ENCODE peak calls at places on chromosomes 6 and 20, in eight cellular contexts. One of them, this sample, is unnamed.

GRCh38 chr6:42136508-42137191 is 5.8 kb downstream of the C6orf132 start:
- DNase-seq in tibial artery: no peak
- DNase-seq in stimulated activated CD8-positive, alpha-beta memory T cell treated with anti-CD3 and anti-CD28 coated beads, Interleukin-7, amount 100 ng/mL, for 1 hour: no peak
- DNase-seq in effector memory CD4-positive, alpha-beta T cell: no peak
- DNase-seq in HT-29: peak; percentile 44
- DNase-seq in NCI-H1417: peak; percentile 16
- DNase-seq in colonic mucosa: peak; percentile 35
- DNase-seq in posterior vena cava: no peak
- DNase-seq in this sample: no peak

GRCh38 chr6:9745476-9745875 is 669.4 kb downstream of the TFAP2A start:
- DNase-seq in colonic mucosa: no peak
- DNase-seq in posterior vena cava: no peak
- DNase-seq in effector memory CD4-positive, alpha-beta T cell: no peak
- DNase-seq in HT-29: no peak
- DNase-seq in stimulated activated CD8-positive, alpha-beta memory T cell treated with anti-CD3 and anti-CD28 coated beads, Interleukin-7, amount 100 ng/mL, for 1 hour: no peak
- DNase-seq in tibial artery: no peak
- DNase-seq in NCI-H1417: no peak
- DNase-seq in this sample: no peak

GRCh38 chr20:49989234-49990065 is 6.7 kb downstream of the SNAI1 start:
- DNase-seq in colonic mucosa: no peak
- DNase-seq in effector memory CD4-positive, alpha-beta T cell: no peak
- DNase-seq in HT-29: no peak
- DNase-seq in tibial artery: peak; percentile 75
- DNase-seq in stimulated activated CD8-positive, alpha-beta memory T cell treated with anti-CD3 and anti-CD28 coated beads, Interleukin-7, amount 100 ng/mL, for 1 hour: no peak
- DNase-seq in posterior vena cava: peak; percentile 92
- DNase-seq in NCI-H1417: no peak
- DNase-seq in this sample: peak; percentile 46

GRCh38 chr6:73169633-73170032 is 55.7 kb downstream of the KHDC1L start:
- DNase-seq in tibial artery: no peak
- DNase-seq in colonic mucosa: no peak
- DNase-seq in stimulated activated CD8-positive, alpha-beta memory T cell treated with anti-CD3 and anti-CD28 coated beads, Interleukin-7, amount 100 ng/mL, for 1 hour: no peak
- DNase-seq in effector memory CD4-positive, alpha-beta T cell: no peak
- DNase-seq in HT-29: no peak
- DNase-seq in posterior vena cava: no peak
- DNase-seq in NCI-H1417: no peak
- DNase-seq in this sample: no peak

GRCh38 chr6:100300221-100300736 is 164.4 kb downstream of the SIM1 start:
- DNase-seq in stimulated activated CD8-positive, alpha-beta memory T cell treated with anti-CD3 and anti-CD28 coated beads, Interleukin-7, amount 100 ng/mL, for 1 hour: no peak
- DNase-seq in posterior vena cava: no peak
- DNase-seq in NCI-H1417: no peak
- DNase-seq in effector memory CD4-positive, alpha-beta T cell: no peak
- DNase-seq in colonic mucosa: no peak
- DNase-seq in HT-29: peak; percentile 69
- DNase-seq in tibial artery: no peak
- DNase-seq in this sample: no peak

GRCh38 chr6:41846666-41847237 is 48.4 kb downstream of the USP49 start:
- DNase-seq in tibial artery: peak; percentile 58
- DNase-seq in effector memory CD4-positive, alpha-beta T cell: peak; percentile 1
- DNase-seq in NCI-H1417: peak; percentile 62
- DNase-seq in posterior vena cava: no peak
- DNase-seq in colonic mucosa: peak; percentile 72
- DNase-seq in HT-29: peak; percentile 95
- DNase-seq in stimulated activated CD8-positive, alpha-beta memory T cell treated with anti-CD3 and anti-CD28 coated beads, Interleukin-7, amount 100 ng/mL, for 1 hour: peak; percentile 2
- DNase-seq in this sample: peak; percentile 73

GRCh38 chr20:50048420-50049166 is 64.4 kb downstream of the UBE2V1 start:
- DNase-seq in HT-29: no peak
- DNase-seq in posterior vena cava: peak; percentile 89
- DNase-seq in colonic mucosa: no peak
- DNase-seq in tibial artery: no peak
- DNase-seq in NCI-H1417: no peak
- DNase-seq in effector memory CD4-positive, alpha-beta T cell: no peak
- DNase-seq in stimulated activated CD8-positive, alpha-beta memory T cell treated with anti-CD3 and anti-CD28 coated beads, Interleukin-7, amount 100 ng/mL, for 1 hour: peak; percentile 14
- DNase-seq in this sample: no peak

GRCh38 chr20:20491110-20491783 is 123.3 kb downstream of the INSM1 start:
- DNase-seq in NCI-H1417: no peak
- DNase-seq in posterior vena cava: no peak
- DNase-seq in tibial artery: no peak
- DNase-seq in stimulated activated CD8-positive, alpha-beta memory T cell treated with anti-CD3 and anti-CD28 coated beads, Interleukin-7, amount 100 ng/mL, for 1 hour: no peak
- DNase-seq in colonic mucosa: no peak
- DNase-seq in effector memory CD4-positive, alpha-beta T cell: no peak
- DNase-seq in HT-29: no peak
- DNase-seq in this sample: no peak

GRCh38 chr20:58433759-58434158 is 44.7 kb downstream of the VAPB start:
- DNase-seq in HT-29: no peak
- DNase-seq in posterior vena cava: no peak
- DNase-seq in colonic mucosa: peak; percentile 33
- DNase-seq in NCI-H1417: no peak
- DNase-seq in stimulated activated CD8-positive, alpha-beta memory T cell treated with anti-CD3 and anti-CD28 coated beads, Interleukin-7, amount 100 ng/mL, for 1 hour: no peak
- DNase-seq in tibial artery: no peak
- DNase-seq in effector memory CD4-positive, alpha-beta T cell: no peak
- DNase-seq in this sample: no peak

GRCh38 chr6:105077592-105078463 is 102.0 kb downstream of the POPDC3 start:
- DNase-seq in HT-29: peak; percentile 32
- DNase-seq in tibial artery: no peak
- DNase-seq in posterior vena cava: no peak
- DNase-seq in NCI-H1417: peak; percentile 76
- DNase-seq in colonic mucosa: no peak
- DNase-seq in stimulated activated CD8-positive, alpha-beta memory T cell treated with anti-CD3 and anti-CD28 coated beads, Interleukin-7, amount 100 ng/mL, for 1 hour: no peak
- DNase-seq in effector memory CD4-positive, alpha-beta T cell: no peak
- DNase-seq in this sample: no peak

GRCh38 chr6:41785689-41786450 is 1.6 kb upstream of the TOMM6 start:
- DNase-seq in posterior vena cava: no peak
- DNase-seq in stimulated activated CD8-positive, alpha-beta memory T cell treated with anti-CD3 and anti-CD28 coated beads, Interleukin-7, amount 100 ng/mL, for 1 hour: no peak
- DNase-seq in effector memory CD4-positive, alpha-beta T cell: no peak
- DNase-seq in colonic mucosa: peak; percentile 40
- DNase-seq in tibial artery: peak; percentile 26
- DNase-seq in HT-29: no peak
- DNase-seq in NCI-H1417: peak; percentile 61
- DNase-seq in this sample: no peak

GRCh38 chr6:13472099-13472498 is 15.3 kb downstream of the GFOD1 start:
- DNase-seq in effector memory CD4-positive, alpha-beta T cell: no peak
- DNase-seq in NCI-H1417: no peak
- DNase-seq in tibial artery: no peak
- DNase-seq in stimulated activated CD8-positive, alpha-beta memory T cell treated with anti-CD3 and anti-CD28 coated beads, Interleukin-7, amount 100 ng/mL, for 1 hour: no peak
- DNase-seq in colonic mucosa: no peak
- DNase-seq in HT-29: no peak
- DNase-seq in posterior vena cava: no peak
- DNase-seq in this sample: no peak

GRCh38 chr6:119076966-119077642 is 1.4 kb downstream of the FAM184A start:
- DNase-seq in effector memory CD4-positive, alpha-beta T cell: no peak
- DNase-seq in HT-29: no peak
- DNase-seq in stimulated activated CD8-positive, alpha-beta memory T cell treated with anti-CD3 and anti-CD28 coated beads, Interleukin-7, amount 100 ng/mL, for 1 hour: no peak
- DNase-seq in posterior vena cava: no peak
- DNase-seq in colonic mucosa: no peak
- DNase-seq in NCI-H1417: peak; percentile 26
- DNase-seq in tibial artery: no peak
- DNase-seq in this sample: no peak

GRCh38 chr6:32807020-32807580 is 9.7 kb downstream of the HLA-DOB start:
- DNase-seq in stimulated activated CD8-positive, alpha-beta memory T cell treated with anti-CD3 and anti-CD28 coated beads, Interleukin-7, amount 100 ng/mL, for 1 hour: no peak
- DNase-seq in effector memory CD4-positive, alpha-beta T cell: no peak
- DNase-seq in colonic mucosa: no peak
- DNase-seq in HT-29: no peak
- DNase-seq in posterior vena cava: no peak
- DNase-seq in tibial artery: no peak
- DNase-seq in NCI-H1417: no peak
- DNase-seq in this sample: no peak

GRCh38 chr20:31712564-31713311 is 9.9 kb downstream of the BCL2L1 start:
- DNase-seq in posterior vena cava: peak; percentile 90
- DNase-seq in stimulated activated CD8-positive, alpha-beta memory T cell treated with anti-CD3 and anti-CD28 coated beads, Interleukin-7, amount 100 ng/mL, for 1 hour: no peak
- DNase-seq in NCI-H1417: peak; percentile 64
- DNase-seq in tibial artery: peak; percentile 96
- DNase-seq in HT-29: peak; percentile 99
- DNase-seq in colonic mucosa: peak; percentile 73
- DNase-seq in effector memory CD4-positive, alpha-beta T cell: no peak
- DNase-seq in this sample: peak; percentile 91